ENCODE peak calls at places on chromosomes 4 and X, in five cellular contexts. U is AG09309, O is dorsolateral prefrontal cortex, R is heart right ventricle, D is suprapubic skin. A is an unnamed sample.

GRCh38 chrX:77441479-77441878 is 5.7 kb upstream of the FGF16 start:
- DNase-seq in R (no peak), U (no peak), O (no peak), D (no peak), A (no peak)

GRCh38 chr4:184282251-184282713 is 64.6 kb upstream of the ENPP6 start:
- DNase-seq in U (no peak), D (no peak), O (no peak), R (no peak), A (peak)

GRCh38 chr4:59960143-59960542 is 1240.0 kb upstream of the ADGRL3 start:
- DNase-seq in R (peak), D (no peak), U (no peak), O (no peak), A (no peak)

GRCh38 chrX:128781506-128781905 is 729.3 kb upstream of the ACTRT1 start:
- DNase-seq in R (peak), O (no peak), D (no peak), U (no peak), A (peak)

GRCh38 chr4:88911246-88912212 is 145.5 kb downstream of the FAM13A start:
- DNase-seq in R (no peak), O (no peak), D (no peak), U (no peak), A (no peak)

GRCh38 chrX:68932611-68933010 is 103.8 kb downstream of the EFNB1 start:
- DNase-seq in U (no peak), O (no peak), D (peak), R (peak), A (no peak)

GRCh38 chr4:37827030-37827705 is 682 bp downstream of the PGM2 start:
- DNase-seq in O (no peak), R (peak), U (no peak), D (no peak), A (peak)

GRCh38 chrX:13899607-13900006 is 82.7 kb upstream of the GPM6B start:
- DNase-seq in D (no peak), O (no peak), R (no peak), U (peak), A (peak)

GRCh38 chr4:110902500-110902899 is 279.6 kb upstream of the PITX2 start:
- DNase-seq in D (no peak), R (no peak), O (no peak), U (no peak), A (peak)

GRCh38 chrX:110062919-110063318 is 60.0 kb downstream of the TMEM164 start:
- DNase-seq in D (no peak), O (no peak), R (no peak), U (no peak), A (no peak)

GRCh38 chrX:110070970-110071369 is 68.1 kb downstream of the TMEM164 start:
- DNase-seq in D (no peak), R (no peak), U (no peak), O (no peak), A (no peak)

GRCh38 chrX:110061138-110061537 is 58.2 kb downstream of the TMEM164 start:
- DNase-seq in R (no peak), U (no peak), D (no peak), O (no peak), A (no peak)

GRCh38 chrX:110066488-110067225 is 63.7 kb downstream of the TMEM164 start:
- DNase-seq in U (no peak), R (no peak), O (no peak), D (no peak), A (no peak)
- TF ChIP-seq CTCF in U (no peak), R (no peak), O (no peak), D (no peak), A (no peak)

GRCh38 chr4:163666335-163666888 is 171.9 kb downstream of the TMA16 start:
- DNase-seq in R (no peak), U (no peak), D (no peak), O (no peak), A (no peak)
- H3K4me3 ChIP-seq in R (no peak), U (no peak), D (no peak), O (no peak), A (no peak)

GRCh38 chr4:119666653-119667091 is 38.1 kb upstream of the PDE5A start:
- DNase-seq in U (no peak), D (no peak), R (no peak), O (no peak), A (no peak)

GRCh38 chr4:119667802-119668201 is 39.2 kb upstream of the PDE5A start:
- DNase-seq in U (no peak), R (no peak), D (no peak), O (no peak), A (no peak)

GRCh38 chr4:119672938-119673337 is 44.3 kb upstream of the PDE5A start:
- DNase-seq in D (no peak), R (no peak), U (no peak), O (no peak), A (no peak)

GRCh38 chr4:119672086-119672485 is 43.5 kb upstream of the PDE5A start:
- DNase-seq in R (no peak), D (no peak), O (no peak), U (no peak), A (no peak)

GRCh38 chr4:119671205-119671604 is 42.6 kb upstream of the PDE5A start:
- DNase-seq in U (no peak), D (no peak), O (no peak), R (no peak), A (no peak)
- TF ChIP-seq CTCF in U (no peak), D (no peak), O (no peak), R (no peak), A (no peak)

GRCh38 chr4:189143255-189143654 is 797.4 kb upstream of the FRG1 start:
- DNase-seq in U (peak), D (no peak), R (no peak), O (no peak), A (peak)

DNA sequence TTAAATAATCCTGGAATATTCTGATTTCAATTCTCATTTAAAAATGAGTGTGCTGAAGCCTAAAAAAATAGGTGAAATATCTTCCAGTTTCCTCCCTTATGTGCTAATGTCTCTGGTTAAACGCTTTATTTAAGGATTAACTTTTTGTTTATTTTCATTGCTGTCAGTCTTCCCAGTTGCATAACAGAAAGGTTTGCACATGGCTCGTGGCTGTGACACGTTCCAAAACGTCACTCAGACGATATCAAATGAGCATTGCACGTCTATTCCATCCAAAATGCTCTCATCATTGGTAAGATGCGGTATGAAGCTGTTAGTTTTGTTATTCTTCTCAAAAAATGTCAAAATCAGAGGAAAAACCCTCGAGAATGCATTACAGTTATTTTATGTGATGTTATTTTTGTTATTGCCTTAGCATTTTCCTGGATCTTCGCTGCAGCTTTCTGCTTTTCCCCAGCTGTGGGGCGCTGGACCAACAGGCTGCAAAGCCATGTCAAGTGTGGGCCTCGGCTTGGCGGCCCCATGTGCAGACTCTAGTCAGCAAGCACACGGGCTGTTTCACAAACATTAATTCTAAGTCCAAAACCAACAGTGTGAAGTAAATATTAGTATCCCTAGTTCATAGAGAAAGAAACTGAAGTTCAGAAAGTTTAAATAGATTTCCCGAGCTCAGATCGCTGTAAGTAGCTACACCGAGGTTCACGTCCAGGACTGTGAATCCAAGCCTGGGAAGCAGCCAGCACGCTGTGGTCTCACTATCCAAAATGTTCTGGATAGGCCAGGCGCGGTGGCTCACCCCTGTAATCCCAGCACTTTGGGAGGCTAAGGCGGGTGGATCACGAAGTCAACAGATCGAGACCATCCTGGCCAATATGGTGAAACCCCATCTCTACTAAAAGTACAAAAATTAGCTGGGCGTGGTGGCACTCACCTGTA is 793.4 kb upstream of the FRG1 start:
- DNase-seq in O (no peak), D (no peak), R (no peak), U (no peak), A (no peak)
- H3K4me3 ChIP-seq in O (no peak), D (no peak), R (no peak), U (no peak), A (no peak)

GRCh38 chr4:139582044-139582443 is 26.0 kb upstream of the SETD7 start:
- DNase-seq in U (no peak), O (no peak), R (no peak), D (no peak), A (no peak)
- TF ChIP-seq CTCF in U (no peak), O (peak), R (no peak), D (no peak), A (no peak)

GRCh38 chrX:88886908-88887307 is 139.9 kb downstream of the CPXCR1 start:
- DNase-seq in R (no peak), O (no peak), U (no peak), D (no peak), A (peak)
- H3K4me3 ChIP-seq in R (no peak), O (no peak), U (no peak), D (no peak), A (no peak)

GRCh38 chr4:6526171-6526570 is 48.8 kb upstream of the MAN2B2 start:
- DNase-seq in D (no peak), R (no peak), U (no peak), O (peak), A (no peak)

GRCh38 chr4:6529021-6529420 is 46.0 kb upstream of the MAN2B2 start:
- DNase-seq in O (peak), R (no peak), U (no peak), D (no peak), A (no peak)

GRCh38 chr4:6527683-6528595 is 47.0 kb upstream of the MAN2B2 start:
- DNase-seq in O (peak), R (no peak), U (no peak), D (no peak), A (no peak)

GRCh38 chr4:6526696-6527095 is 48.3 kb upstream of the MAN2B2 start:
- DNase-seq in O (peak), D (no peak), R (no peak), U (no peak), A (no peak)

GRCh38 chr4:6527259-6527658 is 47.7 kb upstream of the MAN2B2 start:
- DNase-seq in R (no peak), U (no peak), D (no peak), O (peak), A (no peak)
- TF ChIP-seq CTCF in R (no peak), U (no peak), D (no peak), O (no peak), A (no peak)

DNA sequence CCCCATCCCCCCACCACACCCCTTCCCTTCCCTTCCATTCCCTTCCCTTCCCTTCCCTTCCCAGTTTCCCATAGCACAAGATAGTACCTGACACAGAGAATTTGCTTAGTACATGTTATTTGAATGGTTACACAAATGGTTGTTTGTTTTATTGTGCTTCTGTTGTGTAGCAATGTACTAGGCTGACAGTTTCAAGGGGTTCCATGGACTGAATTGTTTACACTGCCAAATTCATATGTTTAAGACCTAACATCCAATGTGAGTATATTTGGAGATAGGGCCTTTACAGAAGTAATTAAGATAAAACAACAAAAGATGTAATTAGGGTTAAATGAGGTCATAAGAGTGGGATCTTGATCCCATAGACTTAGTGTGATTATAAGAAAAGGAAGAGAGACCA is 133.5 kb downstream of the FRAS1 start:
- DNase-seq in U (no peak), R (no peak), O (no peak), D (no peak), A (no peak)
- H3K4me3 ChIP-seq in U (no peak), R (no peak), O (no peak), D (no peak), A (no peak)

DNA sequence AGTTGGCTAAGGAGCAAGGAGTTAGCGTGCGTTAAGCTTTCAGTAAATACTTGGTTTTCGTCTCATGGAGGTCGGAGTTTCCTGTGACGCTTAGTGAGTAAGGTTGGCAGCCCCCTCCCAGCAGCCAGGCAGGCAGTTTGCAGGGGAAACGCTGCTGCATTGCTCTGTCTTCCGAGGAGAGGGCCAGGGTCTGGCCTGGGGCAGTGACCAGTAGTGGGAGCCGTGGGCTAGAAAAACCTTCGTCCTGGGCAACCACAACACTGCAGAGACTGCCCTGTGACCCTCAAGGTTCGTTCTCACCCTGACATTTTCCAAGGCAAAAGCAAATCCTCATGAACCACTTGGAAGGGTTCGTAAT is 432 bp downstream of the TMEM175 start:
- DNase-seq in D (no peak), O (no peak), R (no peak), U (no peak), A (no peak)
- TF ChIP-seq CTCF in D (no peak), O (no peak), R (no peak), U (no peak), A (no peak)

DNA sequence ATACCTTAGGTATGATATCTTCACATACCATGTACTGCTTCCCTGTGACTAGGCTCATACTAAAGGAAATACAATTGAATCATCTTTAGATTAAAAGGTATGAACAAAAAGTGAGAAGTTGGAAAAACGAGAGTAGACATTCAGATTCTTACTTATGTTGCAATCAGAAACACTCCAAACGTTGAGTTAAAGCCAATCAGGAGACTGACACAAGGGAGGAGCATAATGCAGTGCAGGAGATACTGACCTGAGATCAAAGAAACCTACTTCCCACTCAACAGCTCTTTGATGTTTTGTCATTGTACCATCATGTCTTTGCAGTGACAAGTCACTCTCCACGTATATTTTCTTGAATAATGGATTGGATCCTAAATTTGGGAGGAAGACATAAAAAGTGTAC is 8.9 kb upstream of the PCDH18 start:
- DNase-seq in R (no peak), O (no peak), D (no peak), U (no peak), A (peak)
- H3K4me3 ChIP-seq in R (no peak), O (no peak), D (no peak), U (no peak), A (no peak)

A was measured in epithelial cell of esophagus.